ENCODE peak calls at places on chromosome 11, in six cellular contexts. Z is GM12878, G is K562, C is transverse colon, P is H1, T is stomach. V is an unnamed sample.
A peak's percentile ranks its signal among the peaks of the same experiment; 100 is the strongest.

GRCh38 chr11:94879006-94879405 is 94.3 kb downstream of the CWC15 start:
- DNase-seq in Z (no peak), G (no peak), C (no peak), P (no peak), T (no peak), V (no peak)

GRCh38 chr11:24754406-24754805 is 257.6 kb downstream of the LUZP2 start:
- DNase-seq in Z (no peak), G (no peak), C (no peak), P (no peak), T (no peak), V (no peak)

GRCh38 chr11:119361056-119361787 is 14.7 kb upstream of the MFRP start:
- DNase-seq in Z (no peak), G (peak; percentile 88), C (no peak), P (no peak), T (no peak), V (no peak)

GRCh38 chr11:114233755-114234154 is 62.4 kb upstream of the NNMT start:
- DNase-seq in Z (no peak), G (no peak), C (no peak), P (no peak), T (no peak), V (no peak)

GRCh38 chr11:117837070-117837776 is 12.7 kb upstream of the FXYD2 start:
- DNase-seq in Z (no peak), G (no peak), C (peak; percentile 6), P (no peak), T (peak; percentile 20), V (peak; percentile 12)

GRCh38 chr11:24391165-24391564 is 105.7 kb upstream of the LUZP2 start:
- DNase-seq in Z (no peak), G (no peak), C (no peak), P (no peak), T (no peak), V (no peak)

GRCh38 chr11:134264966-134265365 is 11.2 kb upstream of the GLB1L3 start:
- DNase-seq in Z (no peak), G (no peak), C (no peak), P (no peak), T (no peak), V (no peak)

GRCh38 chr11:65204646-65205601 is 23.2 kb downstream of the CAPN1 start:
- DNase-seq in Z (no peak), G (peak; percentile 68), C (no peak), P (peak; percentile 95), T (peak; percentile 22), V (peak; percentile 39)

GRCh38 chr11:118912742-118913410 is 12.8 kb downstream of the BCL9L start:
- DNase-seq in Z (peak; percentile 43), G (peak; percentile 71), C (peak; percentile 62), P (no peak), T (no peak), V (peak; percentile 83)

GRCh38 chr11:32090774-32091370 is at the start of gene RCN1:
- DNase-seq in Z (no peak), G (peak; percentile 17), C (peak; percentile 57), P (peak; percentile 85), T (peak; percentile 46), V (peak; percentile 93)

GRCh38 chr11:71488086-71488967 is 35.3 kb downstream of the NADSYN1 start:
- DNase-seq in Z (no peak), G (peak; percentile 58), C (no peak), P (no peak), T (no peak), V (no peak)

GRCh38 chr11:68314886-68315580 is 2.6 kb downstream of the LRP5 start:
- DNase-seq in Z (no peak), G (peak; percentile 72), C (peak; percentile 70), P (no peak), T (no peak), V (no peak)

GRCh38 chr11:103949781-103950180 is 86.7 kb upstream of the DDI1 start:
- DNase-seq in Z (no peak), G (no peak), C (no peak), P (no peak), T (no peak), V (no peak)

GRCh38 chr11:2389344-2390026 is 11.1 kb upstream of the TSSC4 start:
- DNase-seq in Z (no peak), G (no peak), C (no peak), P (no peak), T (no peak), V (no peak)

GRCh38 chr11:65584723-65585171 is 8.9 kb downstream of the EHBP1L1 start:
- DNase-seq in Z (no peak), G (no peak), C (no peak), P (peak; percentile 72), T (no peak), V (no peak)

GRCh38 chr11:283405-284080 is 5.3 kb downstream of the NLRP6 start:
- DNase-seq in Z (no peak), G (no peak), C (no peak), P (peak; percentile 33), T (no peak), V (peak; percentile 34)

GRCh38 chr11:35144103-35144741 is 5.3 kb downstream of the CD44 start:
- DNase-seq in Z (peak; percentile 85), G (no peak), C (peak; percentile 64), P (no peak), T (peak; percentile 32), V (no peak)
- TF ChIP-seq POLR2AphosphoS5 in Z (peak; percentile 56), G (no peak), C (no peak), P (no peak), T (no peak), V (peak; percentile 36)

GRCh38 chr11:45252877-45253276 is 33.3 kb downstream of the SYT13 start:
- DNase-seq in Z (no peak), G (no peak), C (no peak), P (no peak), T (no peak), V (no peak)
- TF ChIP-seq CTCF in Z (no peak), G (no peak), C (no peak), P (no peak), T (no peak), V (no peak)

GRCh38 chr11:33701302-33701701 is 676 bp upstream of the C11orf91 start:
- DNase-seq in Z (no peak), G (no peak), C (no peak), P (no peak), T (no peak), V (no peak)
- TF ChIP-seq EP300 in Z (no peak), G (no peak), C (peak; percentile 28), P (no peak), T (no peak), V (no peak)

GRCh38 chr11:85857098-85857497 is 1.9 kb downstream of the CCDC83 start:
- DNase-seq in Z (no peak), G (no peak), C (no peak), P (no peak), T (no peak), V (no peak)

GRCh38 chr11:85854212-85854556 is 999 bp upstream of the CCDC83 start:
- DNase-seq in Z (no peak), G (no peak), C (no peak), P (no peak), T (no peak), V (no peak)

GRCh38 chr11:85855341-85855656 is at the start of gene CCDC83:
- DNase-seq in Z (no peak), G (no peak), C (no peak), P (no peak), T (no peak), V (no peak)

GRCh38 chr11:85854557-85855340 is 434 bp upstream of the CCDC83 start:
- DNase-seq in Z (peak; percentile 57), G (peak; percentile 94), C (peak; percentile 93), P (peak; percentile 97), T (peak; percentile 94), V (peak; percentile 99)
- TF ChIP-seq POLR2AphosphoS5 in Z (no peak), G (peak; percentile 54), C (peak; percentile 63), P (peak; percentile 81), T (peak; percentile 59), V (peak; percentile 54)

DNA sequence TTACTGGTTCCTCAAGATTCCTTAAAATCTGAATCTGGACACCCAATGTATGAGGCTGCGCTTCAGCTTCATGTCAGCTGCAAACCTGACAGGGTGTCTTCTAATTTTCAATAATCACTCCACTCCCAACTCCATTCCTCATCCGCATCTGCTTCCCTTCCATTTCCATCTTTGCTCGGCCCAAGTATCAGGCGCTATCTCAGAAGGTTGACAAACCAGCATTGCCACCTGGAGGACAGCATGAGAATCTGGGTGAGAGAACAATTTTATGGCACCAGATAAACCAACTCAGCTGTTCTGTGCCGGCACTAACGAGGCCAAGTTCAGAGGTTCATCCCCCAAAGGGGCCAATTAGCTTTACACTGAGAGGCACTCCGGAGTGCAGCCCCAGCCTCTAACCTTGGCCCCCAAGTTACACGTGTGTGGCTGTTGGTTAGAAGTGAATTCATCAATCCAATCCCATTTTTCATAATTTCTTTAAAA is 79.1 kb upstream of the LMO2 start:
- DNase-seq in Z (no peak), G (peak; percentile 86), C (peak; percentile 32), P (peak; percentile 53), T (peak; percentile 30), V (no peak)
- TF ChIP-seq CTCF in Z (peak; percentile 78), G (peak; percentile 88), C (peak; percentile 44), P (peak; percentile 31), T (peak; percentile 58), V (peak; percentile 68)